ENCODE peak calls at places on chromosomes 5 and 9, in six cellular contexts. I, D, N, M, C and A are unnamed samples.

GRCh38 chr9:123238364-123238763 is 30.0 kb downstream of the STRBP start:
- DNase-seq in D (no peak), M (no peak), N (no peak), C (no peak), I (no peak), A (no peak)

GRCh38 chr5:107269256-107269655 is 401.5 kb downstream of the EFNA5 start:
- DNase-seq in I (no peak), D (no peak), N (no peak), M (no peak), C (no peak), A (no peak)

GRCh38 chr5:74895906-74896305 is 29.7 kb upstream of the FAM169A start:
- DNase-seq in M (no peak), C (peak; percentile 84), I (peak; percentile 59), D (no peak), N (no peak), A (no peak)

GRCh38 chr9:38263534-38263933 is 129.0 kb upstream of the ALDH1B1 start:
- DNase-seq in I (peak; percentile 48), M (peak; percentile 59), D (no peak), C (peak; percentile 58), N (no peak), A (no peak)

GRCh38 chr5:172453206-172453985 is 929 bp downstream of the SH3PXD2B start:
- DNase-seq in N (peak; percentile 77), M (peak; percentile 90), C (peak; percentile 51), D (peak; percentile 72), I (peak; percentile 74), A (peak; percentile 71)

GRCh38 chr5:131979816-131980215 is 31.6 kb downstream of the ACSL6 start:
- DNase-seq in C (no peak), N (no peak), D (no peak), M (no peak), I (no peak), A (no peak)

GRCh38 chr9:38681747-38682227 is 38.1 kb downstream of the FAM240B start:
- DNase-seq in C (peak; percentile 70), D (no peak), I (peak; percentile 24), M (peak; percentile 74), N (no peak), A (no peak)

GRCh38 chr9:110788871-110789270 is 120.3 kb downstream of the MUSK start:
- DNase-seq in N (no peak), M (no peak), C (peak; percentile 78), D (no peak), I (no peak), A (no peak)

GRCh38 chr5:99900302-99900811 is 634.8 kb upstream of the FAM174A start:
- DNase-seq in C (peak; percentile 21), I (no peak), N (no peak), D (no peak), M (peak; percentile 41), A (no peak)

GRCh38 chr9:133074111-133074651 is 12.4 kb downstream of the CEL start:
- DNase-seq in N (no peak), D (no peak), I (peak; percentile 78), M (peak; percentile 52), C (no peak), A (no peak)

GRCh38 chr5:64333891-64334290 is 168.2 kb downstream of the RNF180 start:
- DNase-seq in D (no peak), I (no peak), M (no peak), N (no peak), C (no peak), A (peak; percentile 51)

GRCh38 chr5:77329664-77330430 is 119.4 kb downstream of the PDE8B start:
- DNase-seq in I (no peak), N (no peak), M (no peak), C (peak; percentile 91), D (no peak), A (no peak)

GRCh38 chr9:107423540-107423939 is 66.0 kb downstream of the KLF4 start:
- DNase-seq in I (no peak), M (no peak), D (no peak), N (no peak), C (no peak), A (no peak)

GRCh38 chr5:134975078-134975715 is 7.5 kb downstream of the CATSPER3 start:
- DNase-seq in D (no peak), I (peak; percentile 47), C (no peak), M (peak; percentile 62), N (no peak), A (no peak)

GRCh38 chr5:169153405-169153804 is 147.5 kb downstream of the SLIT3 start:
- DNase-seq in I (no peak), D (no peak), N (no peak), M (peak; percentile 15), C (no peak), A (no peak)

GRCh38 chr5:127492854-127493738 is 24.3 kb upstream of the PRRC1 start:
- DNase-seq in C (peak; percentile 61), D (no peak), N (no peak), M (peak; percentile 65), I (peak; percentile 36), A (peak; percentile 44)

GRCh38 chr9:117074782-117075510 is 339.9 kb downstream of the ASTN2 start:
- DNase-seq in C (no peak), D (no peak), N (no peak), I (no peak), M (no peak), A (no peak)

GRCh38 chr9:117074337-117074662 is 340.6 kb downstream of the ASTN2 start:
- DNase-seq in I (no peak), N (no peak), C (no peak), M (no peak), D (no peak), A (no peak)

GRCh38 chr9:117075636-117076035 is 339.2 kb downstream of the ASTN2 start:
- DNase-seq in N (no peak), M (no peak), I (no peak), C (no peak), D (no peak), A (no peak)

GRCh38 chr9:117073539-117074336 is 341.1 kb downstream of the ASTN2 start:
- DNase-seq in C (peak; percentile 88), N (peak; percentile 67), M (peak; percentile 34), I (no peak), D (peak; percentile 83), A (peak; percentile 44)

GRCh38 chr9:117076571-117077300 is 338.1 kb downstream of the ASTN2 start:
- DNase-seq in I (no peak), M (no peak), N (no peak), D (no peak), C (no peak), A (no peak)
- H4K91ac ChIP-seq in I (no peak overlapping the region), M (no peak overlapping the region), N (no peak overlapping the region), D (no peak overlapping the region), C (no peak overlapping the region), A (no peak overlapping the region)

GRCh38 chr5:160665460-160665859 is 186.6 kb downstream of the ATP10B start:
- DNase-seq in N (no peak), D (no peak), M (no peak), C (no peak), I (no peak), A (no peak)

GRCh38 chr5:160672521-160672920 is 179.5 kb downstream of the ATP10B start:
- DNase-seq in D (no peak), N (no peak), M (no peak), I (no peak), C (no peak), A (no peak)

DNA sequence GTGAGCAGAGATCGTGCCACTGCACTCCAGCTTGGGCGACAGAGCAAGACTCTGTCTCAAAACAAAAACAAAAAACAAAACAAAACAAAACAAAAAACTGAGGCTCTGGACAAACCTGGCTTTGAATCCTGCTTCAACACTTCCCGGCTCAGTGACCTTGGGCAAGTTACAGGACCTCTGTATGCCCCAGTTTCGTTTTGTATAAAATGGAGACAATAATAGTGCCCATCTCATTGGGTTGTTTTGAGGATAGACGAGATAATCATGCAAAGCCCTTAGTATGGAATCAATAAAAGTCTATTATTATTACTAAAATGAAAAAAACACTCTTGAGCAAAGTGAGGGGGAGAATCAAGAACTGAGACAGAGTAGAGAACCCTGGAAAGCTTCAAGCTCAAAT is 184.9 kb downstream of the ATP10B start:
- DNase-seq in I (no peak), D (no peak), M (no peak), N (no peak), C (no peak), A (no peak)
- H3K27me3 ChIP-seq in I (no peaks in the 10 kb centered on the region), D (no peaks in the 10 kb centered on the region), M (no peaks in the 10 kb centered on the region), N (no peaks in the 10 kb centered on the region), C (no peaks in the 10 kb centered on the region), A (no peaks in the 10 kb centered on the region)

GRCh38 chr9:98316445-98317133 is 61.1 kb upstream of the TBC1D2 start:
- DNase-seq in D (no peak), N (no peak), M (no peak), I (no peak), C (no peak), A (no peak)
- H2AK5ac ChIP-seq in D (peak overlapping the region; percentile 25), N (no peak overlapping the region), M (no peak overlapping the region), I (peak overlapping the region; percentile 96), C (no peak overlapping the region), A (no peak overlapping the region)

DNA sequence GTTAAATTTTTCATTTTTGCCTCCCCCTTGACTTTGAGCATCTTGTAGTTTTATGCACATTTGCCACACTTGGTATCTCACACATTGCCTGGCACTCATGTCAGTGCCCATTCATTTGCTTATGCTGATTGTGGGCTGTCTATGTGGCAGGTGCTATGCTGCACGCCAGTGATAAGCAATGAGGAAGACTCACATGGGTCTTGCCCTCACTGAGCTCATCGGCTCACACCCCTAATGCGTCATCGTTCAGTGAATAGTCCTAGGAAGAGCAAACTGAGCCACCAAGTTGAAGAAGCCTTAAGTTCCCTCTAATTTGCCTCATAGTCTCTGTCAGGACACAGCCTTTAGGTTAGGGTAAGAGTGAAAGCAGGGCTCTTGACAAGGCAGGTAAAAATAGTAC is 209.4 kb upstream of the IL12B start:
- DNase-seq in M (no peak), I (no peak), N (no peak), C (no peak), D (no peak), A (no peak)
- H4K91ac ChIP-seq in M (no peak overlapping the region), I (no peak overlapping the region), N (no peak overlapping the region), C (no peak overlapping the region), D (no peak overlapping the region), A (no peak overlapping the region)